ENCODE peak calls at places on chromosome 17, in ten cellular contexts. One of them, this sample, is unnamed.

GRCh38 chr17:67818110-67819002 is 6.9 kb upstream of the BPTF start:
- DNase-seq in gastrocnemius medialis: no peak
- DNase-seq in adrenal gland: no peak
- DNase-seq in IMR-90: no peak
- DNase-seq in suprapubic skin: peak
- DNase-seq in H54: no peak
- DNase-seq in tibial nerve: no peak
- DNase-seq in A549: no peak
- DNase-seq in heart left ventricle: no peak
- DNase-seq in transverse colon: no peak
- DNase-seq in this sample: no peak

GRCh38 chr17:9220466-9221230 is 199.3 kb downstream of the NTN1 start:
- DNase-seq in transverse colon: no peak
- DNase-seq in adrenal gland: no peak
- DNase-seq in heart left ventricle: no peak
- DNase-seq in H54: no peak
- DNase-seq in A549: no peak
- DNase-seq in gastrocnemius medialis: no peak
- DNase-seq in tibial nerve: no peak
- DNase-seq in IMR-90: no peak
- DNase-seq in suprapubic skin: no peak
- DNase-seq in this sample: no peak

GRCh38 chr17:75263051-75263450 is 1.4 kb downstream of the MRPS7 start:
- DNase-seq in transverse colon: no peak
- DNase-seq in adrenal gland: no peak
- DNase-seq in tibial nerve: no peak
- DNase-seq in H54: no peak
- DNase-seq in IMR-90: no peak
- DNase-seq in suprapubic skin: no peak
- DNase-seq in A549: no peak
- DNase-seq in heart left ventricle: no peak
- DNase-seq in gastrocnemius medialis: no peak
- DNase-seq in this sample: no peak

GRCh38 chr17:35245196-35245486 is 2.3 kb downstream of the SLFN5 start:
- DNase-seq in tibial nerve: no peak
- DNase-seq in heart left ventricle: no peak
- DNase-seq in gastrocnemius medialis: no peak
- DNase-seq in IMR-90: peak
- DNase-seq in A549: peak
- DNase-seq in transverse colon: no peak
- DNase-seq in H54: peak
- DNase-seq in suprapubic skin: no peak
- DNase-seq in adrenal gland: no peak
- DNase-seq in this sample: no peak

GRCh38 chr17:14427914-14428639 is 127.2 kb downstream of the HS3ST3B1 start:
- DNase-seq in H54: no peak
- DNase-seq in tibial nerve: no peak
- DNase-seq in adrenal gland: no peak
- DNase-seq in transverse colon: peak
- DNase-seq in suprapubic skin: no peak
- DNase-seq in gastrocnemius medialis: no peak
- DNase-seq in A549: no peak
- DNase-seq in heart left ventricle: no peak
- DNase-seq in IMR-90: no peak
- DNase-seq in this sample: no peak

GRCh38 chr17:40341808-40342574 is 22.5 kb downstream of the GJD3 start:
- DNase-seq in IMR-90: peak
- DNase-seq in heart left ventricle: peak
- DNase-seq in A549: peak
- DNase-seq in tibial nerve: peak
- DNase-seq in adrenal gland: peak
- DNase-seq in suprapubic skin: peak
- DNase-seq in H54: no peak
- DNase-seq in gastrocnemius medialis: peak
- DNase-seq in transverse colon: peak
- DNase-seq in this sample: peak

GRCh38 chr17:42378597-42379594 is 9.3 kb downstream of the STAT3 start:
- DNase-seq in adrenal gland: no peak
- DNase-seq in IMR-90: peak
- DNase-seq in heart left ventricle: no peak
- DNase-seq in tibial nerve: no peak
- DNase-seq in suprapubic skin: no peak
- DNase-seq in transverse colon: peak
- DNase-seq in H54: no peak
- DNase-seq in A549: no peak
- DNase-seq in gastrocnemius medialis: no peak
- DNase-seq in this sample: no peak

GRCh38 chr17:30068465-30068864 is 48.2 kb upstream of the NSRP1 start:
- DNase-seq in adrenal gland: no peak
- DNase-seq in suprapubic skin: no peak
- DNase-seq in A549: no peak
- DNase-seq in tibial nerve: no peak
- DNase-seq in heart left ventricle: no peak
- DNase-seq in H54: no peak
- DNase-seq in gastrocnemius medialis: no peak
- DNase-seq in IMR-90: no peak
- DNase-seq in transverse colon: no peak
- DNase-seq in this sample: no peak

GRCh38 chr17:81984773-81985410 is 7.5 kb downstream of the ASPSCR1 start:
- DNase-seq in tibial nerve: no peak
- DNase-seq in IMR-90: no peak
- DNase-seq in gastrocnemius medialis: no peak
- DNase-seq in suprapubic skin: no peak
- DNase-seq in adrenal gland: no peak
- DNase-seq in transverse colon: no peak
- DNase-seq in H54: no peak
- DNase-seq in heart left ventricle: no peak
- DNase-seq in A549: no peak
- DNase-seq in this sample: no peak

GRCh38 chr17:34607917-34608316 is 28.5 kb downstream of the TMEM132E start:
- DNase-seq in suprapubic skin: no peak
- DNase-seq in A549: no peak
- DNase-seq in transverse colon: no peak
- DNase-seq in gastrocnemius medialis: no peak
- DNase-seq in tibial nerve: no peak
- DNase-seq in adrenal gland: no peak
- DNase-seq in heart left ventricle: no peak
- DNase-seq in IMR-90: no peak
- DNase-seq in H54: no peak
- DNase-seq in this sample: no peak

DNA sequence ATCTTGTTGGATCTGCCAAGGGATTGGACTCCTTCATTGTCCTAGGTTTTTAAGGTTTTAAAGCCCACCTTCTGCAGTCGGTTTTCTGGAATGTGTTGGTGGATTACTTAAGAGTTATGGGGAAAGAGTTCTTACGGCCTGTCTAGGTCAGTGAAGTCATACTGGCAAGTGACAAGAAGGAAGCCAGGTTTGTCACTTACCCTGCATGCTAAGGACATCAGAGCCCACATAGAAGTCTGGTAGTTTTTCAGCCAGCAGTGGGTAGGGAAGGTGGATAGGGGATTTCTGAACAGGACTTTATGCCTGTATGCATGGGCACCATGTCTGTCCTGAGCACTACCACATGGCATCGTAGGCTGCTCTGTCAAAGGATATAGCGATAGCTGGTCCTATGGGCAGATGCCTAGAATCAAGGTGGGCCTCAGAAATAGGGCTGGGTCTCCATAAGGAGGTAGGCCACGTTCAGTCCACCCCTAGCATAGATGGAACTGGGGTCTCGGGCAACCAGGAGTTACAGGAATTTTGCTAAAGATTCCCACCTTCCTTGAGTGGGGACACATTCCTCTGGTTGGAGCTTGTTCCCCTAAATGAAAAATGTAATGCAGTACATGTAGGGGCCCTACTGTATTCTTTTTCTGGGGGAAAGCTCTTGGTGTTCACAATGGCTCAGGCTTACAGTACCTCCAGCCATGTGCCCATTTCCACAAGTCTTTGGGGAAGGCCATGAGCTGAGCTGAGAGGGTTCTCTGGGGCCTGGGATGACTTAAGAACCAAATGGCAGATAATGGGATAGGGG is 27.4 kb downstream of the TRPV2 start:
- DNase-seq in heart left ventricle: no peak
- DNase-seq in IMR-90: no peak
- DNase-seq in A549: no peak
- DNase-seq in suprapubic skin: no peak
- DNase-seq in adrenal gland: no peak
- DNase-seq in H54: no peak
- DNase-seq in transverse colon: no peak
- DNase-seq in gastrocnemius medialis: no peak
- DNase-seq in tibial nerve: no peak
- DNase-seq in this sample: no peak
- TF ChIP-seq POLR2A in heart left ventricle: no peak
- TF ChIP-seq POLR2A in IMR-90: no peak
- TF ChIP-seq POLR2A in A549: no peak
- TF ChIP-seq POLR2A in suprapubic skin: no peak
- TF ChIP-seq POLR2A in adrenal gland: no peak
- TF ChIP-seq POLR2A in H54: no peak
- TF ChIP-seq POLR2A in transverse colon: no peak
- TF ChIP-seq POLR2A in gastrocnemius medialis: no peak
- TF ChIP-seq POLR2A in tibial nerve: no peak
- TF ChIP-seq POLR2A in this sample: no peak

DNA sequence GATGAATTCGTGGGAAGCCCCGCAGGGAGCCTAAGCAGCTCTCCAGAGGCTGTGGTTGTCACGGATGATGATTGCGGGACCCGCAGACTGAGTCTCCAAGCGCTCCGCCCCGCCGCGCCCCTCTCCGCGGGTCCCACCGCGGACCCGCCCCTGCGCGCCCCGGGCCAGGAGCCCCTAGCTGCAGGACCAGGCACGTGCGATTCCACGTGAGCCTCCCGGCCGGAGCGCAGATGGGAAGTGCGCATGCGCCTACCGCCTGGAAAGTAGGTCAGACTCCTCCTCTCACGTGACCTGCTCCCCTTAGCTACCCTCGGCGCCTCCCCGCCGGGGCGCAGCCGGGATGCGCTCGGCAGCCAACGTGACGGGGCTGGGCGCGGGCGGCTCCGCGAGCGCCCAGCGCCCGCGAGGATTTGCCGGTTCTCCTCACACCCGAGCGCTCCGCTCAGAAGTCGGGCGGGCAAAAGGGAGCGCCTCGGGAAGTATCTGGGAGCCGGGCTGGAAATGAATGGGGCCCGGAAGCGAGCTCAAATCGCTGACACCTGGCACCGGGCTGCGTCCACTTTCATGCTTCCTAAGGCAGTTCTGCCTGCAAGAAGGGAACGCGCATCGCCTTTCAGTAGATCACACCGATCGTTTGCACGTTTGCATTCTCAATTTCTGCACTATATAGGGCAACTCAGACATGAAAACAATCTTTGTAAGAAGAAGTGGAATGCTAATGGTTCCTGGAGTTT is 26.4 kb upstream of the HLF start:
- DNase-seq in suprapubic skin: peak
- DNase-seq in gastrocnemius medialis: peak
- DNase-seq in adrenal gland: peak
- DNase-seq in H54: peak
- DNase-seq in tibial nerve: peak
- DNase-seq in IMR-90: peak
- DNase-seq in A549: peak
- DNase-seq in heart left ventricle: peak
- DNase-seq in transverse colon: peak
- DNase-seq in this sample: peak
- TF ChIP-seq POLR2A in suprapubic skin: no peak
- TF ChIP-seq POLR2A in gastrocnemius medialis: no peak
- TF ChIP-seq POLR2A in adrenal gland: peak
- TF ChIP-seq POLR2A in H54: peak
- TF ChIP-seq POLR2A in tibial nerve: peak
- TF ChIP-seq POLR2A in IMR-90: no peak
- TF ChIP-seq POLR2A in A549: peak
- TF ChIP-seq POLR2A in heart left ventricle: peak
- TF ChIP-seq POLR2A in transverse colon: no peak
- TF ChIP-seq POLR2A in this sample: peak

DNA sequence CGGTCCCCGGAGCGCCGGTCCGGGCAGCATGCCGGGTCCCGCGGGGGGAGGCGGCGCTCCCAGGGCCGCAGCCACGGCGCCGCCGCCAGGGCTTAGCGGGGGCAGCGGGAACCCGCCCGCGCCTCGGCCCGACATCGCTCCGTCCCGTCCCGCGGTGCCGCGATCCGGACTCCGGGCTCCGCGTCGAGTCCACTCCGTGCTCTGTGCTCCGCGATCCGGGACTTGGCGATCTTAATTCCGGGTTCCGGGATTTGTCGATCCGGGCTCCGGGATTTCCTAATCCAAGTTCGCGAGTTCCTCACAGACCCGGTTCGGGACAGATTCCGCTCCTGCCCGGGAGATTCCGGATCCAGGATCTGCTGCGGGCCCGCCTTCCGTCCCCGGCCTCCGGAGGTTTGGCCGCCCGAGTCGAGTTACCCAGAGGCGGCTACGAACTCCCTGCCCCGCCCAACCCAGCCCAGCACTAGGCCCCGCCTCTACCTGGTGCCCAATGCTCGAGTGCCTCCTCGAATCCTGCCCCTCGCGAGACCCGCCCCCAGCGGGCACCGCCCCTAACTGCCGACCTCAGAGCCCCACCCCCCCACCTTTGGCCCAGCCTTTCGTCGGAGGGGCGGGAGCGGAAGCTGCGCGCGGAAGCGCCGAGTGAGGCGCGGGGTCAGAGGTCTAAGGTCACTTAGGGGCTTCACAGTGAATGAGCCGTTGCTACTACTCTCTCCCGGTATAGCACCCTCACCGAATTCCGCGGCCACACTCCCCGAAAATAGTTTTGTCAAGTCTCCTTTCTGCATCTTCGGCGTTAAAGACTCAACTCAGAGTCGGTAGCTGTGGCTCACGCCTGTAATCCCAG is at the start of gene SMARCD2:
- DNase-seq in suprapubic skin: peak
- DNase-seq in IMR-90: peak
- DNase-seq in H54: peak
- DNase-seq in tibial nerve: peak
- DNase-seq in adrenal gland: peak
- DNase-seq in A549: peak
- DNase-seq in gastrocnemius medialis: peak
- DNase-seq in transverse colon: peak
- DNase-seq in heart left ventricle: peak
- DNase-seq in this sample: peak
- TF ChIP-seq POLR2A in suprapubic skin: peak
- TF ChIP-seq POLR2A in IMR-90: peak
- TF ChIP-seq POLR2A in H54: peak
- TF ChIP-seq POLR2A in tibial nerve: peak
- TF ChIP-seq POLR2A in adrenal gland: peak
- TF ChIP-seq POLR2A in A549: peak
- TF ChIP-seq POLR2A in gastrocnemius medialis: peak
- TF ChIP-seq POLR2A in transverse colon: peak
- TF ChIP-seq POLR2A in heart left ventricle: peak
- TF ChIP-seq POLR2A in this sample: peak

DNA sequence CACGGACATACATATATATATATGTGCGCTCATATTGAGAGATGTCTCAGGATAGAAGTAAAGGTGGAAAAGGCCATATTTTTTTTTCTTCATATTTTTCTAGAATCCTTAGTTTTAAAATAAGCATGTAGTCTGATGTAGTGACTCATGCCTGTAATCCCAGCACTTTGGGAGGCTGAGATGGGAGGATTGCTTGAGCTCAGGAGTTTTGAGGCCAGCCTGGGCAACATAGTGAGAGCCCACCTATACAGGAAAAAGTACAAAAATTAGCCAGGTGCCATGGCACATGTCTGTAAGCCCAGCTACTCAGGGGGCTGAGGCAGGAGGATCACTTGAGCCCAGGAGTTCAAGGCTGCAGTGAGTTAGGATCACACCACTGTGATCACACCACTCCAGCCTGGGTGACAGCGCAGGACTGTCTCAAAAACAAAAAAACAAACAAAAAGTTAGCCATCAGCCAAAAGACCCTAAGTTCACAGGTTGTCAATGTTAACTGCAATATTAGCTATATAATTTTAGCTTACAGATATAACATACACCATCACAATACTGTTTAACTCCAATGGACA is 10.4 kb downstream of the ZNF652 start:
- DNase-seq in tibial nerve: no peak
- DNase-seq in transverse colon: no peak
- DNase-seq in H54: no peak
- DNase-seq in suprapubic skin: no peak
- DNase-seq in A549: no peak
- DNase-seq in adrenal gland: no peak
- DNase-seq in heart left ventricle: no peak
- DNase-seq in IMR-90: no peak
- DNase-seq in gastrocnemius medialis: no peak
- DNase-seq in this sample: no peak
- TF ChIP-seq POLR2A in tibial nerve: no peak
- TF ChIP-seq POLR2A in transverse colon: no peak
- TF ChIP-seq POLR2A in H54: no peak
- TF ChIP-seq POLR2A in suprapubic skin: no peak
- TF ChIP-seq POLR2A in A549: no peak
- TF ChIP-seq POLR2A in adrenal gland: no peak
- TF ChIP-seq POLR2A in heart left ventricle: no peak
- TF ChIP-seq POLR2A in IMR-90: no peak
- TF ChIP-seq POLR2A in gastrocnemius medialis: no peak
- TF ChIP-seq POLR2A in this sample: no peak